ENCODE peak calls at places on chromosomes 5 and 9, in eight cellular contexts. Z is stomach, M is astrocyte of the cerebellum, F is cardiac fibroblast, S is breast epithelium, A is AG04449, I is keratinocyte, D is choroid plexus epithelial cell. L is an unnamed sample.

GRCh38 chr5:68232272-68232671 is 16.7 kb downstream of the PIK3R1 start:
- DNase-seq in A (no peak), M (no peak), D (no peak), F (no peak), Z (no peak), I (no peak), S (no peak), L (no peak)

GRCh38 chr5:6475626-6476312 is 27.1 kb downstream of the UBE2QL1 start:
- DNase-seq in F (no peak), M (no peak), I (no peak), D (no peak), Z (peak), S (no peak), A (no peak), L (no peak)

GRCh38 chr5:150999704-151000452 is 20.5 kb upstream of the GPX3 start:
- DNase-seq in A (no peak), D (peak), M (no peak), F (peak), S (no peak), I (no peak), Z (peak), L (no peak)

GRCh38 chr9:32395483-32396216 is 11.2 kb downstream of the ACO1 start:
- DNase-seq in S (no peak), I (peak), Z (no peak), F (peak), M (peak), D (peak), A (peak), L (no peak)

GRCh38 chr5:38697013-38697412 is 140.6 kb upstream of the LIFR start:
- DNase-seq in S (no peak), I (no peak), M (no peak), A (no peak), D (no peak), Z (no peak), F (peak), L (no peak)

GRCh38 chr5:180824630-180825476 is 22.2 kb upstream of the MGAT1 start:
- DNase-seq in A (no peak), M (no peak), Z (no peak), F (peak), I (no peak), S (no peak), D (no peak), L (no peak)

GRCh38 chr5:34663771-34664496 is 7.8 kb downstream of the RAI14 start:
- DNase-seq in M (no peak), F (no peak), I (no peak), A (no peak), Z (no peak), S (no peak), D (no peak), L (no peak)

GRCh38 chr5:88882321-88883038 is 504 bp downstream of the MEF2C start:
- DNase-seq in A (no peak), D (peak), Z (no peak), I (no peak), F (peak), M (no peak), S (no peak), L (peak)

GRCh38 chr5:6768590-6769230 is 55.5 kb downstream of the TENT4A start:
- DNase-seq in F (no peak), I (no peak), D (no peak), S (no peak), M (no peak), Z (no peak), A (no peak), L (no peak)

GRCh38 chr5:72456391-72457060 is 50.7 kb downstream of the ZNF366 start:
- DNase-seq in S (no peak), I (no peak), D (no peak), A (no peak), M (no peak), Z (no peak), F (no peak), L (no peak)
- TF ChIP-seq CTCF in S (no peak), I (no peak), D (no peak), A (no peak), M (no peak), Z (no peak), F (no peak), L (no peak)

GRCh38 chr5:174723315-174723978 is 935 bp upstream of the MSX2 start:
- DNase-seq in I (no peak), F (no peak), Z (no peak), D (no peak), S (no peak), A (no peak), M (no peak), L (no peak)
- H3K4me3 ChIP-seq in I (peak), F (peak), Z (peak), D (peak), S (peak), A (peak), M (peak), L (no peak)

GRCh38 chr5:138972836-138973235 is 97.7 kb upstream of the LRRTM2 start:
- DNase-seq in S (no peak), M (no peak), I (no peak), F (no peak), A (no peak), Z (no peak), D (no peak), L (no peak)
- TF ChIP-seq CTCF in S (no peak), M (no peak), I (no peak), F (no peak), A (no peak), Z (no peak), D (no peak), L (no peak)

DNA sequence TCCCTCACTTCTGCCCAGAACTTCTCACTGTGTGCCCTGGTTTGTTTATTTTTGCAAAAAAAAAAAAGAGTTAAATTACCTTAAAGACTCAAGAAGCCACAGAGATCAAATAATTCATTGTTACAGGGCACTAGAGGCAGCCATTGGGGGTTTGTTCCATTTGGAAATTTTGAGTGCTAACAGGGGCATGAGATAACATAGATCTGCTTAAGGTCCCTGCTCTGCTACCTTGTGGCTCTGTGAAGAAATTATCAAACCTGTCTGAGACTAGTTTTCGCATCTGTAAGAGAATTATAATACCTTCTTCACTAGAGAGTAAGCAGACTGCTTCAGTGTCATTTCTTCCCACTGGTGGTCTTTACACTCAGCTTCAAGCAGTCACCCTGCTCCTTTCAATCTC is 394 bp downstream of the TLR4 start:
- DNase-seq in D (no peak), F (no peak), S (no peak), I (no peak), M (no peak), Z (no peak), A (no peak), L (no peak)
- H3K4me3 ChIP-seq in D (peak), F (peak), S (peak), I (no peak), M (peak), Z (peak), A (peak), L (no peak)

DNA sequence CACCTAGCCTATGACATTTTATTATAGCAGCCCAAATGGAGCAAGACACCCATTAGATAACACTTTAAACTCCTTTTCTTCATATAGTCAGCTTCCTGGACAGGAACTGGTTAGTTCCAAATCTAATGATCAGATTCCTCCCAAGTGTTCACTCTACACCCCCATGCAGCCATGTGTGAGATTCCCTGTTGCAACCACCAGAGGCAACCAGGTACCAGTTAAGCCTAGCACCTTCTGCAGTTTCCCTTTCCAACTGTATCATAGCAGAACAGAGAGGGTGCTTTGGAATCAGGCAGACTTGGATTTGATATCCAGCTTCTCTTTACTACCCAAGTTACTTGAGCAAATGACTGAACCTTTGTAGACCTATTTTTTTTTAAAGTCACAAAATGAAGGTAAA is 296.6 kb upstream of the PCSK5 start:
- DNase-seq in Z (no peak), M (no peak), I (no peak), F (no peak), S (no peak), A (no peak), D (no peak), L (no peak)
- TF ChIP-seq CTCF in Z (no peak), M (no peak), I (no peak), F (no peak), S (no peak), A (no peak), D (no peak), L (no peak)